ENCODE peak calls at places on chromosomes 11 and 22, in four cellular contexts. One of them, this sample, is unnamed.

GRCh38 chr11:117442869-117443239 is 115.2 kb downstream of the CEP164 start:
- DNase-seq in Caco-2: no peak
- DNase-seq in H4: no peak
- DNase-seq in stimulated activated naive B cell treated with anti-CD40 and anti-IgM and Interleukin-4, amounts not matched to agents 10 μg/mL and 1 μg/mL and 100 μg/mL, for 72 hours: no peak
- DNase-seq in this sample: no peak

GRCh38 chr22:38402204-38402603 is 52.8 kb downstream of the KCNJ4 start:
- DNase-seq in Caco-2: no peak
- DNase-seq in H4: no peak
- DNase-seq in stimulated activated naive B cell treated with anti-CD40 and anti-IgM and Interleukin-4, amounts not matched to agents 10 μg/mL and 1 μg/mL and 100 μg/mL, for 72 hours: no peak
- DNase-seq in this sample: no peak

GRCh38 chr11:67996622-67997459 is 7.1 kb downstream of the UNC93B1 start:
- DNase-seq in Caco-2: peak
- DNase-seq in H4: peak
- DNase-seq in stimulated activated naive B cell treated with anti-CD40 and anti-IgM and Interleukin-4, amounts not matched to agents 10 μg/mL and 1 μg/mL and 100 μg/mL, for 72 hours: no peak
- DNase-seq in this sample: no peak

GRCh38 chr11:35138949-35139881 is at the start of gene CD44:
- DNase-seq in Caco-2: peak
- DNase-seq in H4: peak
- DNase-seq in stimulated activated naive B cell treated with anti-CD40 and anti-IgM and Interleukin-4, amounts not matched to agents 10 μg/mL and 1 μg/mL and 100 μg/mL, for 72 hours: peak
- DNase-seq in this sample: no peak

GRCh38 chr11:68146704-68147474 is 25.7 kb upstream of the CHKA start:
- DNase-seq in Caco-2: peak
- DNase-seq in H4: peak
- DNase-seq in stimulated activated naive B cell treated with anti-CD40 and anti-IgM and Interleukin-4, amounts not matched to agents 10 μg/mL and 1 μg/mL and 100 μg/mL, for 72 hours: no peak
- DNase-seq in this sample: no peak

GRCh38 chr22:24322522-24322921 is 51.9 kb downstream of the SPECC1L start:
- DNase-seq in Caco-2: no peak
- DNase-seq in H4: no peak
- DNase-seq in stimulated activated naive B cell treated with anti-CD40 and anti-IgM and Interleukin-4, amounts not matched to agents 10 μg/mL and 1 μg/mL and 100 μg/mL, for 72 hours: no peak
- DNase-seq in this sample: no peak

GRCh38 chr11:13955971-13956421 is 6.5 kb upstream of the SPON1 start:
- DNase-seq in Caco-2: peak
- DNase-seq in H4: peak
- DNase-seq in stimulated activated naive B cell treated with anti-CD40 and anti-IgM and Interleukin-4, amounts not matched to agents 10 μg/mL and 1 μg/mL and 100 μg/mL, for 72 hours: peak
- DNase-seq in this sample: no peak

GRCh38 chr11:1006762-1007161 is 29.8 kb downstream of the MUC6 start:
- DNase-seq in Caco-2: no peak
- DNase-seq in H4: no peak
- DNase-seq in stimulated activated naive B cell treated with anti-CD40 and anti-IgM and Interleukin-4, amounts not matched to agents 10 μg/mL and 1 μg/mL and 100 μg/mL, for 72 hours: no peak
- DNase-seq in this sample: no peak

GRCh38 chr11:128471138-128471661 is 116.2 kb downstream of the ETS1 start:
- DNase-seq in Caco-2: no peak
- DNase-seq in H4: no peak
- DNase-seq in stimulated activated naive B cell treated with anti-CD40 and anti-IgM and Interleukin-4, amounts not matched to agents 10 μg/mL and 1 μg/mL and 100 μg/mL, for 72 hours: peak
- DNase-seq in this sample: peak

GRCh38 chr11:90453525-90453924 is 230.7 kb upstream of the CHORDC1 start:
- DNase-seq in Caco-2: no peak
- DNase-seq in H4: no peak
- DNase-seq in stimulated activated naive B cell treated with anti-CD40 and anti-IgM and Interleukin-4, amounts not matched to agents 10 μg/mL and 1 μg/mL and 100 μg/mL, for 72 hours: no peak
- DNase-seq in this sample: no peak

GRCh38 chr11:22263613-22264012 is 70.7 kb downstream of the ANO5 start:
- DNase-seq in Caco-2: no peak
- DNase-seq in H4: no peak
- DNase-seq in stimulated activated naive B cell treated with anti-CD40 and anti-IgM and Interleukin-4, amounts not matched to agents 10 μg/mL and 1 μg/mL and 100 μg/mL, for 72 hours: no peak
- DNase-seq in this sample: no peak

GRCh38 chr22:44473166-44473565 is 24.9 kb downstream of the RTL6 start:
- DNase-seq in Caco-2: no peak
- DNase-seq in H4: no peak
- DNase-seq in stimulated activated naive B cell treated with anti-CD40 and anti-IgM and Interleukin-4, amounts not matched to agents 10 μg/mL and 1 μg/mL and 100 μg/mL, for 72 hours: no peak
- DNase-seq in this sample: no peak

GRCh38 chr22:37020192-37020479 is 594 bp downstream of the MPST start:
- DNase-seq in Caco-2: no peak
- DNase-seq in H4: peak
- DNase-seq in stimulated activated naive B cell treated with anti-CD40 and anti-IgM and Interleukin-4, amounts not matched to agents 10 μg/mL and 1 μg/mL and 100 μg/mL, for 72 hours: no peak
- DNase-seq in this sample: no peak

GRCh38 chr11:34624069-34624468 is 3.2 kb downstream of the EHF start:
- DNase-seq in Caco-2: no peak
- DNase-seq in H4: no peak
- DNase-seq in stimulated activated naive B cell treated with anti-CD40 and anti-IgM and Interleukin-4, amounts not matched to agents 10 μg/mL and 1 μg/mL and 100 μg/mL, for 72 hours: peak
- DNase-seq in this sample: no peak

GRCh38 chr22:17897864-17898263 is 123.6 kb upstream of the BID start:
- DNase-seq in Caco-2: peak
- DNase-seq in H4: no peak
- DNase-seq in stimulated activated naive B cell treated with anti-CD40 and anti-IgM and Interleukin-4, amounts not matched to agents 10 μg/mL and 1 μg/mL and 100 μg/mL, for 72 hours: no peak
- DNase-seq in this sample: no peak

GRCh38 chr22:25357606-25358420 is 138.4 kb downstream of the CRYBB2 start:
- DNase-seq in Caco-2: no peak
- DNase-seq in H4: no peak
- DNase-seq in stimulated activated naive B cell treated with anti-CD40 and anti-IgM and Interleukin-4, amounts not matched to agents 10 μg/mL and 1 μg/mL and 100 μg/mL, for 72 hours: no peak
- DNase-seq in this sample: no peak

This sample was measured in GM19239.